ENCODE peak calls at places on chromosome 5, in seven cellular contexts. T is heart left ventricle, J is IMR-90, S is astrocyte of the cerebellum, O is bronchial epithelial cell, G is psoas muscle, X is HCT116. C is an unnamed sample.

GRCh38 chr5:107123014-107123413 is 547.7 kb downstream of the EFNA5 start:
- DNase-seq in T (no peak), J (no peak), S (no peak), O (no peak), G (no peak), X (no peak), C (no peak)

GRCh38 chr5:96321371-96321770 is 111.7 kb downstream of the PCSK1 start:
- DNase-seq in T (no peak), J (peak), S (no peak), O (peak), G (no peak), X (no peak), C (no peak)

GRCh38 chr5:27217977-27218376 is 179.6 kb upstream of the CDH9 start:
- DNase-seq in T (no peak), J (no peak), S (no peak), O (no peak), G (no peak), X (no peak), C (no peak)

GRCh38 chr5:14516901-14517300 is 64.7 kb upstream of the OTULINL start:
- DNase-seq in T (no peak), J (no peak), S (no peak), O (no peak), G (no peak), X (no peak), C (no peak)

GRCh38 chr5:156570615-156571014 is 243.7 kb downstream of the SGCD start:
- DNase-seq in T (no peak), J (no peak), S (no peak), O (no peak), G (no peak), X (no peak), C (no peak)

GRCh38 chr5:6545770-6546690 is 86.8 kb downstream of the NSUN2 start:
- DNase-seq in T (no peak), J (no peak), S (no peak), O (no peak), G (no peak), X (no peak), C (peak)

GRCh38 chr5:77960305-77960704 is 184.2 kb upstream of the TBCA start:
- DNase-seq in T (no peak), J (no peak), S (no peak), O (no peak), G (no peak), X (no peak), C (no peak)

GRCh38 chr5:8827701-8828100 is 718.2 kb downstream of the SEMA5A start:
- DNase-seq in T (no peak), J (peak), S (no peak), O (no peak), G (no peak), X (no peak), C (no peak)

GRCh38 chr5:181161534-181162175 is 14.3 kb downstream of the OR2V2 start:
- DNase-seq in T (no peak), J (no peak), S (no peak), O (no peak), G (no peak), X (no peak), C (peak)
- H3K4me3 ChIP-seq in T (no peak), J (no peak), S (no peak), O (peak), G (no peak), X (no peak), C (no peak)

GRCh38 chr5:172444110-172444510 is 10.2 kb downstream of the SH3PXD2B start:
- DNase-seq in T (no peak), J (peak), S (no peak), O (peak), G (no peak), X (no peak), C (peak)
- H3K4me3 ChIP-seq in T (no peak), J (no peak), S (no peak), O (no peak), G (no peak), X (no peak), C (no peak)

GRCh38 chr5:146703499-146703898 is 175.1 kb downstream of the PPP2R2B start:
- DNase-seq in T (no peak), J (no peak), S (no peak), O (peak), G (no peak), X (no peak), C (no peak)

GRCh38 chr5:146707316-146707715 is 171.2 kb downstream of the PPP2R2B start:
- DNase-seq in T (no peak), J (no peak), S (no peak), O (no peak), G (no peak), X (no peak), C (no peak)

GRCh38 chr5:146703899-146704298 is 174.7 kb downstream of the PPP2R2B start:
- DNase-seq in T (no peak), J (no peak), S (no peak), O (peak), G (no peak), X (no peak), C (no peak)

GRCh38 chr5:146706321-146706972 is 172.1 kb downstream of the PPP2R2B start:
- DNase-seq in T (no peak), J (no peak), S (no peak), O (no peak), G (no peak), X (no peak), C (no peak)

DNA sequence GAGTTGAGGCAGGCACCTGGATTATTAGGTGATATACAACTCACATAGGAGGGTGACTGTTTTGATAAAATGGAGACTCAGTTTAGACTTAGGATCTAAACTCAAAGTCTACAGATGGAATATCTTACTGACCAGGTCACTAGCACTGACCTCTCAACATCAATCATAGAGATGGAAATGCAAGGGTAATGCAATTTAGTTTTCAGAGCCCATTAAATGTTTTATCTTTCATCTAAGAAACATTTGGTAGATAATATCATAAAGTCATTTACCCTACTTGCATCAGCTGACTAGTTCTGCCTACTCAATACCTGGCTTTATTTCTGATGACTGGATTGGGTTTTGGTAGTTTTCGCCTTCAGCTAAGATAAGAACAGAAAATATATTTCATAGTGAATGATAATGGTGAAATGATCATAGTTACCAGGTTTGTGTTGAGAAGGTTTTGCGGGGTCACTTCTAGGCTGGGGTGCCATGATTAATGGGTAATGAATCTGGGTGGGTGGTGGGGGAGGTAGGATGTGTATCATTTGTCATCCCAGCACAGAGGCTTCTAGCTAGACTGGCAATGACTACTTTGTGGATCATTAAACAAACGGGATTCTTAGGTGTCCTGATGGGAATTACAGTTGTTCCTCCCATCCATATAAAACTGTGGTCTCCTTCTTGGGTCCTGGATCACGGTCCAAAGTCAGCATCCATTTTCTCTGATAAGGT is 173.4 kb downstream of the PPP2R2B start:
- DNase-seq in T (no peak), J (no peak), S (no peak), O (peak), G (no peak), X (no peak), C (no peak)
- H3K4me3 ChIP-seq in T (no peak), J (no peak), S (no peak), O (no peak), G (no peak), X (no peak), C (no peak)

GRCh38 chr5:159103086-159103485 is 3.4 kb upstream of the EBF1 start:
- DNase-seq in T (no peak), J (no peak), S (no peak), O (no peak), G (no peak), X (no peak), C (no peak)
- H3K4me3 ChIP-seq in T (no peak), J (no peak), S (no peak), O (no peak), G (no peak), X (no peak), C (no peak)

GRCh38 chr5:25963251-25964008 is 1075.0 kb downstream of the CDH9 start:
- DNase-seq in T (no peak), J (no peak), S (no peak), O (no peak), G (peak), X (no peak), C (no peak)
- H3K4me3 ChIP-seq in T (no peak), J (no peak), S (no peak), O (no peak), G (peak), X (no peak), C (no peak)